ENCODE peak calls at places on chromosome 3, in ten cellular contexts. One of them, this sample, is unnamed.

GRCh38 chr3:152452318-152452717 is 183.6 kb downstream of the MBNL1 start:
- DNase-seq in heart right ventricle: no peak
- DNase-seq in lower lobe of right lung: no peak
- DNase-seq in neural progenitor cell: no peak
- DNase-seq in esophagus squamous epithelium: no peak
- DNase-seq in A673: no peak
- DNase-seq in cardiac muscle cell: no peak
- DNase-seq in heart left ventricle: no peak
- DNase-seq in H9: no peak
- DNase-seq in psoas muscle: no peak
- DNase-seq in this sample: no peak

GRCh38 chr3:98778852-98779379 is 15.8 kb downstream of the ST3GAL6 start:
- DNase-seq in esophagus squamous epithelium: no peak
- DNase-seq in cardiac muscle cell: no peak
- DNase-seq in neural progenitor cell: no peak
- DNase-seq in heart right ventricle: no peak
- DNase-seq in H9: no peak
- DNase-seq in heart left ventricle: no peak
- DNase-seq in A673: peak
- DNase-seq in psoas muscle: no peak
- DNase-seq in lower lobe of right lung: no peak
- DNase-seq in this sample: no peak

GRCh38 chr3:70712449-70713082 is 400.1 kb upstream of the MDFIC2 start:
- DNase-seq in heart left ventricle: no peak
- DNase-seq in A673: no peak
- DNase-seq in neural progenitor cell: no peak
- DNase-seq in cardiac muscle cell: no peak
- DNase-seq in H9: no peak
- DNase-seq in esophagus squamous epithelium: no peak
- DNase-seq in heart right ventricle: no peak
- DNase-seq in psoas muscle: no peak
- DNase-seq in lower lobe of right lung: no peak
- DNase-seq in this sample: no peak

GRCh38 chr3:154427685-154428291 is 2.2 kb downstream of the GPR149 start:
- DNase-seq in heart left ventricle: no peak
- DNase-seq in esophagus squamous epithelium: no peak
- DNase-seq in A673: peak
- DNase-seq in neural progenitor cell: peak
- DNase-seq in cardiac muscle cell: peak
- DNase-seq in psoas muscle: no peak
- DNase-seq in H9: peak
- DNase-seq in lower lobe of right lung: no peak
- DNase-seq in heart right ventricle: no peak
- DNase-seq in this sample: peak

GRCh38 chr3:156633335-156633734 is 41.1 kb upstream of the TIPARP start:
- DNase-seq in H9: no peak
- DNase-seq in heart left ventricle: peak
- DNase-seq in esophagus squamous epithelium: no peak
- DNase-seq in heart right ventricle: peak
- DNase-seq in A673: no peak
- DNase-seq in cardiac muscle cell: no peak
- DNase-seq in neural progenitor cell: no peak
- DNase-seq in psoas muscle: no peak
- DNase-seq in lower lobe of right lung: peak
- DNase-seq in this sample: no peak

GRCh38 chr3:112308151-112308911 is 14.3 kb upstream of the SLC9C1 start:
- DNase-seq in heart right ventricle: no peak
- DNase-seq in H9: peak
- DNase-seq in A673: no peak
- DNase-seq in psoas muscle: no peak
- DNase-seq in neural progenitor cell: peak
- DNase-seq in heart left ventricle: no peak
- DNase-seq in cardiac muscle cell: peak
- DNase-seq in esophagus squamous epithelium: no peak
- DNase-seq in lower lobe of right lung: no peak
- DNase-seq in this sample: peak

GRCh38 chr3:133097214-133097613 is 59.0 kb downstream of the TMEM108 start:
- DNase-seq in neural progenitor cell: no peak
- DNase-seq in esophagus squamous epithelium: no peak
- DNase-seq in heart right ventricle: no peak
- DNase-seq in A673: peak
- DNase-seq in heart left ventricle: no peak
- DNase-seq in psoas muscle: no peak
- DNase-seq in cardiac muscle cell: no peak
- DNase-seq in lower lobe of right lung: no peak
- DNase-seq in H9: no peak
- DNase-seq in this sample: no peak

GRCh38 chr3:56887402-56888025 is 85.8 kb upstream of the ARHGEF3 start:
- DNase-seq in lower lobe of right lung: no peak
- DNase-seq in cardiac muscle cell: no peak
- DNase-seq in H9: no peak
- DNase-seq in psoas muscle: no peak
- DNase-seq in A673: no peak
- DNase-seq in esophagus squamous epithelium: no peak
- DNase-seq in heart right ventricle: no peak
- DNase-seq in neural progenitor cell: no peak
- DNase-seq in heart left ventricle: no peak
- DNase-seq in this sample: no peak

GRCh38 chr3:99919694-99920093 is 102.0 kb downstream of the CMSS1 start:
- DNase-seq in lower lobe of right lung: no peak
- DNase-seq in cardiac muscle cell: no peak
- DNase-seq in H9: no peak
- DNase-seq in psoas muscle: no peak
- DNase-seq in heart right ventricle: no peak
- DNase-seq in neural progenitor cell: no peak
- DNase-seq in heart left ventricle: no peak
- DNase-seq in A673: no peak
- DNase-seq in esophagus squamous epithelium: no peak
- DNase-seq in this sample: no peak

GRCh38 chr3:179676081-179676480 is 23.2 kb downstream of the USP13 start:
- DNase-seq in esophagus squamous epithelium: no peak
- DNase-seq in heart left ventricle: no peak
- DNase-seq in A673: no peak
- DNase-seq in heart right ventricle: no peak
- DNase-seq in neural progenitor cell: no peak
- DNase-seq in psoas muscle: no peak
- DNase-seq in H9: no peak
- DNase-seq in cardiac muscle cell: no peak
- DNase-seq in lower lobe of right lung: no peak
- DNase-seq in this sample: no peak

GRCh38 chr3:13452490-13453335 is 27.4 kb upstream of the HDAC11 start:
- DNase-seq in heart right ventricle: no peak
- DNase-seq in cardiac muscle cell: peak
- DNase-seq in neural progenitor cell: peak
- DNase-seq in H9: no peak
- DNase-seq in heart left ventricle: no peak
- DNase-seq in psoas muscle: no peak
- DNase-seq in lower lobe of right lung: no peak
- DNase-seq in esophagus squamous epithelium: no peak
- DNase-seq in A673: peak
- DNase-seq in this sample: peak

GRCh38 chr3:134463676-134464611 is 21.8 kb downstream of the ANAPC13 start:
- DNase-seq in H9: peak
- DNase-seq in psoas muscle: peak
- DNase-seq in neural progenitor cell: peak
- DNase-seq in cardiac muscle cell: no peak
- DNase-seq in A673: peak
- DNase-seq in esophagus squamous epithelium: no peak
- DNase-seq in lower lobe of right lung: no peak
- DNase-seq in heart right ventricle: peak
- DNase-seq in heart left ventricle: peak
- DNase-seq in this sample: no peak

GRCh38 chr3:71064288-71064975 is 519.1 kb downstream of the FOXP1 start:
- DNase-seq in heart right ventricle: no peak
- DNase-seq in cardiac muscle cell: peak
- DNase-seq in esophagus squamous epithelium: no peak
- DNase-seq in neural progenitor cell: peak
- DNase-seq in A673: peak
- DNase-seq in psoas muscle: peak
- DNase-seq in heart left ventricle: no peak
- DNase-seq in lower lobe of right lung: peak
- DNase-seq in H9: no peak
- DNase-seq in this sample: peak

GRCh38 chr3:189824629-189825312 is 193.6 kb downstream of the TP63 start:
- DNase-seq in cardiac muscle cell: no peak
- DNase-seq in neural progenitor cell: no peak
- DNase-seq in heart left ventricle: no peak
- DNase-seq in heart right ventricle: no peak
- DNase-seq in A673: peak
- DNase-seq in H9: no peak
- DNase-seq in lower lobe of right lung: no peak
- DNase-seq in psoas muscle: no peak
- DNase-seq in esophagus squamous epithelium: no peak
- DNase-seq in this sample: no peak

GRCh38 chr3:16467368-16467767 is 46.1 kb downstream of the RFTN1 start:
- DNase-seq in heart right ventricle: no peak
- DNase-seq in heart left ventricle: no peak
- DNase-seq in lower lobe of right lung: no peak
- DNase-seq in H9: no peak
- DNase-seq in cardiac muscle cell: no peak
- DNase-seq in esophagus squamous epithelium: no peak
- DNase-seq in neural progenitor cell: no peak
- DNase-seq in A673: no peak
- DNase-seq in psoas muscle: no peak
- DNase-seq in this sample: no peak
- H3K27ac ChIP-seq in heart right ventricle: no peak
- H3K27ac ChIP-seq in heart left ventricle: no peak
- H3K27ac ChIP-seq in lower lobe of right lung: no peak
- H3K27ac ChIP-seq in H9: no peak
- H3K27ac ChIP-seq in cardiac muscle cell: peak
- H3K27ac ChIP-seq in esophagus squamous epithelium: no peak
- H3K27ac ChIP-seq in neural progenitor cell: no peak
- H3K27ac ChIP-seq in A673: no peak
- H3K27ac ChIP-seq in psoas muscle: no peak
- H3K27ac ChIP-seq in this sample: no peak

GRCh38 chr3:11612515-11613184 is 31.1 kb downstream of the VGLL4 start:
- DNase-seq in heart left ventricle: no peak
- DNase-seq in psoas muscle: no peak
- DNase-seq in H9: no peak
- DNase-seq in neural progenitor cell: no peak
- DNase-seq in lower lobe of right lung: no peak
- DNase-seq in A673: no peak
- DNase-seq in cardiac muscle cell: no peak
- DNase-seq in esophagus squamous epithelium: no peak
- DNase-seq in heart right ventricle: no peak
- DNase-seq in this sample: peak
- TF ChIP-seq CTCF in heart left ventricle: no peak
- TF ChIP-seq CTCF in psoas muscle: no peak
- TF ChIP-seq CTCF in H9: no peak
- TF ChIP-seq CTCF in neural progenitor cell: no peak
- TF ChIP-seq CTCF in lower lobe of right lung: no peak
- TF ChIP-seq CTCF in A673: no peak
- TF ChIP-seq CTCF in cardiac muscle cell: no peak
- TF ChIP-seq CTCF in esophagus squamous epithelium: no peak
- TF ChIP-seq CTCF in heart right ventricle: no peak
- TF ChIP-seq CTCF in this sample: no peak

GRCh38 chr3:196051336-196052076 is 30.4 kb downstream of the TFRC start:
- DNase-seq in heart right ventricle: no peak
- DNase-seq in H9: no peak
- DNase-seq in cardiac muscle cell: no peak
- DNase-seq in neural progenitor cell: no peak
- DNase-seq in esophagus squamous epithelium: no peak
- DNase-seq in A673: no peak
- DNase-seq in psoas muscle: no peak
- DNase-seq in heart left ventricle: no peak
- DNase-seq in lower lobe of right lung: no peak
- DNase-seq in this sample: no peak
- H3K27ac ChIP-seq in heart right ventricle: no peak
- H3K27ac ChIP-seq in H9: no peak
- H3K27ac ChIP-seq in cardiac muscle cell: peak
- H3K27ac ChIP-seq in neural progenitor cell: no peak
- H3K27ac ChIP-seq in esophagus squamous epithelium: no peak
- H3K27ac ChIP-seq in A673: no peak
- H3K27ac ChIP-seq in psoas muscle: no peak
- H3K27ac ChIP-seq in heart left ventricle: no peak
- H3K27ac ChIP-seq in lower lobe of right lung: no peak
- H3K27ac ChIP-seq in this sample: no peak

DNA sequence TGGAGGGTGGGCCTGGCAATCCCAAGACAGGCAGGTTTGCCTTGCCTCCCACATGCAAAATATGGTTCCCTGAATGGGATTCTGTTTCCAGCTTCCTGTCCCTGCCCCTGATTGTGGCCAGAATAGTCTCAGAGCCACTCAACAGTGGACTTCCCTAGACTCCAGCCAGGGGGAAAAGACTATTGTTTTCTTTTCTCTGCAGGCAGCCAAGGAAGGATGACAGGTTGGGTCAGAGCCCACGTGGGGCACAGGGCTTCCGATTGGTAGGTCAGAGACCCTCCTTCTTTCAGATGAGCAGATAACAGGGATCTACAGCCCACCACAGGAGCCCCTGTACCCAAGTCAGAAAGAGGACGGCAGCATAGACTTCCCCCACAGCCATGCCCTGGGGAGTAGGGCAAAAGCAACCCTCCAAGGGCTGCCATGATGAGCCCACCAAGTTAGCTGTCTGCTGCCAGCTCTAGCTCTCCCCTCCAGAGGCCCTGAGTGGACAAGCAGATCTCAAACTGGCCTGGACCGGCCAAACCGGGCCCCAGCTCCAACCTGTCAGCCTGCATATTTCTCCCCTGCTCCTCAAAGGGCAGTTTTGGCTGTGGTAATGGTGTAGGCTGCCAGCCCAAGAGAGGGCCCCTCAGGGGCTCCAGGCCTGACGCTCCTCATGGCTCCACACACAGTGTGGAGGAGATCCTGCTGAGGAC is 6.3 kb downstream of the TLR9 start:
- DNase-seq in A673: no peak
- DNase-seq in cardiac muscle cell: no peak
- DNase-seq in psoas muscle: no peak
- DNase-seq in neural progenitor cell: peak
- DNase-seq in heart right ventricle: no peak
- DNase-seq in esophagus squamous epithelium: no peak
- DNase-seq in heart left ventricle: no peak
- DNase-seq in lower lobe of right lung: peak
- DNase-seq in H9: peak
- DNase-seq in this sample: no peak
- TF ChIP-seq CTCF in A673: no peak
- TF ChIP-seq CTCF in cardiac muscle cell: no peak
- TF ChIP-seq CTCF in psoas muscle: no peak
- TF ChIP-seq CTCF in neural progenitor cell: no peak
- TF ChIP-seq CTCF in heart right ventricle: peak
- TF ChIP-seq CTCF in esophagus squamous epithelium: no peak
- TF ChIP-seq CTCF in heart left ventricle: no peak
- TF ChIP-seq CTCF in lower lobe of right lung: no peak
- TF ChIP-seq CTCF in H9: no peak
- TF ChIP-seq CTCF in this sample: no peak

DNA sequence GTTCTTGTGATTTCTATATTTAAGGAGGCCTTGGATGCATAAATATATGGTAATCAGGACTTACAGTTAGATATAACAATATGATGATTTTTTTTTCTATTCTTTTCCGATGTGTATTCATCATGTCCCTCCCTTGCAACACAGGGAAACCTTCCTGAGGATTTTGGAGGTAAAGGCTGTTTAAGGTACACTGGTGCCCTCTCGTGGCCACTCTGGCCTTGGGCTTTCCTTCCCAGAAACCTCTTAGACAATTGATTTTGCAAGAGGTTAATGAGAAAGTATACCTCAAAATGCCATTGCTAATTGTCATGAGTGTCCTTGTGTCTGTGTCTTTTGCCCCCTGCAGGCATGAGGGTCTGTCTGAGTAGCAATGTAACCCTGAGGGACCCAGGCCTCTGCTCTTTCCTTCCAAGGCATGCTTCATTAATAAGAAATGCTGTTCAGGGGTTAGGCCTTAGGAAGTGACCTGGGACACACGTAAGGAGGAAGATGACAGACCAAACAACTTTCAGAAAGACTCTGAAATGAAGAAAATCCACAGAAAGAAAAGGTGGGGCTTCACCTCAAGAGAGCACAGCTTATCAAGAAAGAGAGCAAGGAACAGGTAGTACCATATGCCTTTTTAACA is 70.3 kb upstream of the PPP2R3A start:
- DNase-seq in heart left ventricle: peak
- DNase-seq in neural progenitor cell: peak
- DNase-seq in H9: peak
- DNase-seq in psoas muscle: peak
- DNase-seq in lower lobe of right lung: peak
- DNase-seq in A673: peak
- DNase-seq in esophagus squamous epithelium: no peak
- DNase-seq in heart right ventricle: peak
- DNase-seq in cardiac muscle cell: peak
- DNase-seq in this sample: peak
- H3K27ac ChIP-seq in heart left ventricle: no peak
- H3K27ac ChIP-seq in neural progenitor cell: no peak
- H3K27ac ChIP-seq in H9: no peak
- H3K27ac ChIP-seq in psoas muscle: no peak
- H3K27ac ChIP-seq in lower lobe of right lung: no peak
- H3K27ac ChIP-seq in A673: no peak
- H3K27ac ChIP-seq in esophagus squamous epithelium: peak
- H3K27ac ChIP-seq in heart right ventricle: no peak
- H3K27ac ChIP-seq in cardiac muscle cell: no peak
- H3K27ac ChIP-seq in this sample: no peak

This sample was measured in WERI-Rb-1.